ENCODE peak calls at places on chromosomes 16 and 17, in four cellular contexts. L, G, J and I are unnamed samples.

GRCh38 chr17:51434434-51435170 is 174.3 kb downstream of the UTP18 start:
- DNase-seq in L (no peak), G (peak), J (no peak), I (no peak)

GRCh38 chr16:16083421-16084156 is 134.2 kb downstream of the ABCC1 start:
- DNase-seq in L (no peak), G (peak), J (no peak), I (no peak)

GRCh38 chr16:3444032-3444388 is 530 bp downstream of the NAA60 start:
- DNase-seq in L (peak), J (peak), G (peak), I (no peak)

GRCh38 chr17:45761957-45762565 is 22.1 kb upstream of the CRHR1 start:
- DNase-seq in L (no peak), J (no peak), G (no peak), I (no peak)

GRCh38 chr16:27436921-27437650 is 35.1 kb downstream of the IL21R start:
- DNase-seq in J (no peak), G (no peak), L (no peak), I (peak)

GRCh38 chr17:41500131-41500911 is 5.1 kb downstream of the KRT13 start:
- DNase-seq in J (no peak), L (no peak), G (peak), I (no peak)

GRCh38 chr17:44910231-44911106 is 4.8 kb downstream of the GFAP start:
- DNase-seq in J (no peak), L (no peak), G (no peak), I (no peak)

GRCh38 chr16:23423496-23424049 is 29.4 kb downstream of the COG7 start:
- DNase-seq in J (peak), G (peak), L (peak), I (peak)

GRCh38 chr17:35094902-35095301 is 24.8 kb downstream of the RAD51D start:
- DNase-seq in G (peak), L (no peak), J (peak), I (no peak)

GRCh38 chr17:68981288-68981687 is 26.1 kb upstream of the ABCA8 start:
- DNase-seq in L (no peak), J (peak), G (no peak), I (no peak)

GRCh38 chr16:65515193-65515592 is 393.3 kb upstream of the CDH11 start:
- DNase-seq in J (no peak), G (no peak), L (no peak), I (no peak)

GRCh38 chr16:51461255-51461654 is 310.2 kb upstream of the SALL1 start:
- DNase-seq in J (no peak), G (no peak), L (no peak), I (no peak)

GRCh38 chr16:61900482-61900881 is 135.8 kb downstream of the CDH8 start:
- DNase-seq in J (no peak), L (no peak), G (peak), I (no peak)

GRCh38 chr16:61897657-61898056 is 138.6 kb downstream of the CDH8 start:
- DNase-seq in J (no peak), L (no peak), G (no peak), I (no peak)

GRCh38 chr16:61901689-61902088 is 134.5 kb downstream of the CDH8 start:
- DNase-seq in J (no peak), G (no peak), L (no peak), I (no peak)
- H3K27ac ChIP-seq in J (no peak), G (no peak), L (no peak), I (no peak)

GRCh38 chr16:87464691-87465300 is 28.0 kb downstream of the ZCCHC14 start:
- DNase-seq in G (no peak), L (peak), J (peak), I (peak)
- H3K4me3 ChIP-seq in G (no peak), L (peak), J (peak), I (peak)

GRCh38 chr16:50336884-50337283 is 31.9 kb downstream of the BRD7 start:
- DNase-seq in G (no peak), J (no peak), L (no peak), I (no peak)
- H3K27ac ChIP-seq in G (no peak), J (no peak), L (no peak), I (no peak)

GRCh38 chr16:86765389-86766026 is 187.2 kb downstream of the FOXL1 start:
- DNase-seq in G (no peak), J (no peak), L (no peak), I (no peak)
- H3K4me3 ChIP-seq in G (no peak), J (no peak), L (no peak), I (no peak)

GRCh38 chr17:60151355-60151754 is 1.6 kb downstream of the CA4 start:
- DNase-seq in L (peak), J (no peak), G (no peak), I (no peak)
- H3K27ac ChIP-seq in L (peak), J (no peak), G (no peak), I (no peak)

GRCh38 chr17:7955414-7956042 is 23.5 kb downstream of the CNTROB start:
- DNase-seq in J (no peak), G (no peak), L (no peak), I (no peak)

GRCh38 chr17:7947651-7948050 is 15.6 kb downstream of the CNTROB start:
- DNase-seq in J (no peak), G (no peak), L (no peak), I (no peak)

GRCh38 chr17:7950578-7950977 is 18.6 kb downstream of the CNTROB start:
- DNase-seq in J (no peak), G (no peak), L (no peak), I (no peak)

GRCh38 chr17:7946441-7946840 is 14.4 kb downstream of the CNTROB start:
- DNase-seq in L (no peak), G (no peak), J (no peak), I (no peak)

GRCh38 chr17:7951143-7951792 is 19.3 kb downstream of the CNTROB start:
- DNase-seq in J (no peak), L (no peak), G (no peak), I (no peak)
- H3K4me3 ChIP-seq in J (no peak), L (peak), G (no peak), I (peak)

DNA sequence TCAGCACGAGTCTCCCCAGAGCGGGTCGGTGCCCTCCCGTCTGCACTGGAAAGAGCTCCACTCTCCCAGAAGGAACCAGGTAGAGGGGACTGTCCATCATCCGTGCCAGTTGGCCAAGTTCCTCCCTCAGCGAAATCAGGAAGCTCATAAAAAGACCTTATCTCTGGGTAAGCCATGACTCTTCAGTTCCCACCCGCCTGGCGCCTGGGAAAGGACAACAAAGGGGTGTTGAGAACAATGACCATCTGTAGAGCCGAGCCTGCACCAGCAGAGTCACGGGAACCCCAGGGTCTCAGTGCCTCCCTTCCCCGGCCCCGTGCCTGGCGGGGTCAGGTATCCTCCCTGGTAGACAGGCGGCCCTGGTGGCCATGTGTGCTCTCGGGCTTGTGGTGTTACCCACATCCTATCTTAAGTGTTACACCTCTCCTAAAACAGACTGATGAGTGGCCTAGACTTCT is 190.8 kb downstream of the AXIN2 start:
- DNase-seq in J (no peak), L (no peak), G (peak), I (no peak)
- H3K27ac ChIP-seq in J (no peak), L (no peak), G (no peak), I (no peak)

GRCh38 chr17:38416840-38417209 is 11.4 kb upstream of the ARHGAP23 start:
- DNase-seq in J (no peak), L (peak), G (no peak), I (peak)

GRCh38 chr17:38417210-38417951 is 10.9 kb upstream of the ARHGAP23 start:
- DNase-seq in J (no peak), L (no peak), G (no peak), I (no peak)

GRCh38 chr17:38418693-38419507 is 9.4 kb upstream of the ARHGAP23 start:
- DNase-seq in L (no peak), G (no peak), J (no peak), I (no peak)

GRCh38 chr17:38419508-38419981 is 8.7 kb upstream of the ARHGAP23 start:
- DNase-seq in G (no peak), J (no peak), L (no peak), I (no peak)

GRCh38 chr17:38418069-38418692 is 10.1 kb upstream of the ARHGAP23 start:
- DNase-seq in J (no peak), L (no peak), G (no peak), I (no peak)
- H3K4me3 ChIP-seq in J (no peak), L (no peak), G (no peak), I (no peak)